ENCODE peak calls at places on chromosomes 11 and 22, in six cellular contexts. X is H1, M is cardiac muscle cell, R is PC-9, O is endodermal cell, I is psoas muscle. Z is an unnamed sample. For H3K4me1 and H3K9me3, the result is how much of the 10 kb centered on the place peaks cover.

GRCh38 chr11:65719887-65720236 is 736 bp downstream of the RNASEH2C start:
- DNase-seq in R (no peak), X (no peak), I (no peak), O (no peak), M (peak), Z (no peak)

GRCh38 chr11:46976182-46976854 is 39.8 kb downstream of the CSTPP1 start:
- DNase-seq in M (no peak), X (no peak), I (no peak), O (no peak), R (no peak), Z (no peak)

GRCh38 chr11:1623716-1624115 is 1.8 kb upstream of the KRTAP5-4 start:
- DNase-seq in O (peak), R (no peak), M (no peak), I (peak), X (no peak), Z (no peak)

GRCh38 chr22:21626735-21627469 is 2.9 kb downstream of the YDJC start:
- DNase-seq in O (no peak), I (no peak), X (no peak), R (no peak), M (no peak), Z (no peak)

GRCh38 chr11:126992804-126993111 is 7.8 kb downstream of the KIRREL3 start:
- DNase-seq in R (no peak), O (no peak), M (peak), I (no peak), X (no peak), Z (no peak)

GRCh38 chr11:31397239-31397834 is 27.7 kb downstream of the DNAJC24 start:
- DNase-seq in M (peak), R (no peak), I (no peak), X (no peak), O (no peak), Z (no peak)

GRCh38 chr11:99952816-99953215 is 734.3 kb upstream of the ARHGAP42 start:
- DNase-seq in I (no peak), R (no peak), M (peak), X (no peak), O (no peak), Z (no peak)

GRCh38 chr11:112656772-112657428 is 304.3 kb upstream of the NCAM1 start:
- DNase-seq in I (peak), R (no peak), M (peak), O (no peak), X (no peak), Z (no peak)

GRCh38 chr22:44142421-44143116 is 38.2 kb upstream of the PARVG start:
- DNase-seq in I (no peak), O (no peak), X (no peak), R (no peak), M (no peak), Z (no peak)

GRCh38 chr22:35330258-35330861 is 30.7 kb downstream of the TOM1 start:
- DNase-seq in X (no peak), M (peak), O (no peak), I (peak), R (no peak), Z (no peak)

GRCh38 chr22:17913705-17914282 is 110.6 kb downstream of the MICAL3 start:
- DNase-seq in O (no peak), M (no peak), R (no peak), X (no peak), I (no peak), Z (no peak)

GRCh38 chr11:130159657-130160459 is at the start of gene ST14:
- DNase-seq in O (peak), I (no peak), R (peak), M (no peak), X (peak), Z (no peak)

GRCh38 chr22:39266398-39267030 is 21.7 kb upstream of the PDGFB start:
- DNase-seq in O (no peak), M (peak), X (no peak), R (peak), I (no peak), Z (no peak)

GRCh38 chr11:12815931-12816494 is 141.8 kb downstream of the TEAD1 start:
- DNase-seq in O (no peak), I (no peak), R (no peak), X (no peak), M (no peak), Z (no peak)

GRCh38 chr11:79564288-79564925 is 123.6 kb upstream of the TENM4 start:
- DNase-seq in I (no peak), M (no peak), O (no peak), R (no peak), X (no peak), Z (no peak)

GRCh38 chr11:122645847-122646246 is 9.7 kb upstream of the UBASH3B start:
- DNase-seq in O (no peak), X (no peak), R (no peak), I (no peak), M (no peak), Z (no peak)

GRCh38 chr11:9639985-9640384 is 23.9 kb upstream of the SWAP70 start:
- DNase-seq in R (no peak), M (peak), O (peak), X (no peak), I (no peak), Z (no peak)

GRCh38 chr11:57310630-57311086 is 14.1 kb downstream of the TNKS1BP1 start:
- DNase-seq in O (no peak), R (no peak), M (peak), I (no peak), X (no peak), Z (no peak)

GRCh38 chr11:96338910-96339703 is 3.9 kb downstream of the MAML2 start:
- DNase-seq in M (peak), O (peak), R (no peak), I (peak), X (no peak), Z (no peak)

GRCh38 chr11:117183724-117184349 is 5.3 kb downstream of the SIDT2 start:
- DNase-seq in O (peak), X (no peak), M (no peak), R (no peak), I (peak), Z (no peak)

GRCh38 chr22:42933783-42934144 is 76.7 kb upstream of the ARFGAP3 start:
- DNase-seq in M (peak), X (no peak), R (no peak), O (no peak), I (no peak), Z (no peak)

GRCh38 chr11:81030186-81030585 is 1589.4 kb upstream of the TENM4 start:
- DNase-seq in I (no peak), X (no peak), M (no peak), R (no peak), O (no peak), Z (no peak)

GRCh38 chr22:39132871-39133524 is 19.5 kb downstream of the CBX7 start:
- DNase-seq in R (no peak), X (no peak), I (peak), M (no peak), O (peak), Z (no peak)

GRCh38 chr22:46813816-46814597 is 51.6 kb downstream of the TBC1D22A start:
- DNase-seq in M (peak), R (no peak), I (no peak), O (no peak), X (peak), Z (no peak)

GRCh38 chr11:17439316-17439782 is 37.3 kb downstream of the ABCC8 start:
- DNase-seq in R (no peak), X (no peak), I (no peak), O (peak), M (no peak), Z (peak)

GRCh38 chr22:44916281-44917231 is 93.2 kb downstream of the PHF21B start:
- DNase-seq in R (no peak), O (peak), M (no peak), X (no peak), I (no peak), Z (no peak)

GRCh38 chr11:93727985-93728791 is 13.1 kb downstream of the TAF1D start:
- DNase-seq in M (no peak), X (no peak), I (no peak), O (no peak), R (no peak), Z (no peak)

GRCh38 chr11:117618956-117619355 is 178.1 kb downstream of the DSCAML1 start:
- DNase-seq in M (peak), X (peak), R (no peak), O (peak), I (no peak), Z (no peak)

GRCh38 chr11:16252373-16252772 is 104.0 kb downstream of the SOX6 start:
- DNase-seq in O (peak), I (no peak), M (peak), R (no peak), X (no peak), Z (no peak)

GRCh38 chr11:134532921-134533421 is 120.9 kb upstream of the B3GAT1 start:
- DNase-seq in R (no peak), X (peak), I (peak), M (no peak), O (peak), Z (no peak)

GRCh38 chr11:6602096-6602940 is 1.1 kb downstream of the RRP8 start:
- DNase-seq in X (peak), I (no peak), M (no peak), R (no peak), O (peak), Z (no peak)

GRCh38 chr11:79232346-79232745 is 208.5 kb downstream of the TENM4 start:
- DNase-seq in O (no peak), I (no peak), R (no peak), M (peak), X (no peak), Z (no peak)

GRCh38 chr22:45742866-45743450 is 71.3 kb downstream of the ATXN10 start:
- DNase-seq in X (no peak), O (no peak), M (peak), R (peak), I (peak), Z (no peak)

GRCh38 chr22:28935140-28935539 is 51.8 kb downstream of the ZNRF3 start:
- DNase-seq in M (no peak), X (no peak), I (no peak), R (no peak), O (no peak), Z (no peak)
- H3K4me1 ChIP-seq in M (half or more), X (under half), I (under half), R (under half), O (under half), Z (under half)

GRCh38 chr11:70829160-70829899 is 423.0 kb downstream of the SHANK2 start:
- DNase-seq in O (no peak), I (no peak), R (no peak), M (no peak), X (no peak), Z (no peak)

GRCh38 chr11:70826541-70826943 is 425.8 kb downstream of the SHANK2 start:
- DNase-seq in M (peak), R (no peak), I (no peak), O (peak), X (peak), Z (no peak)

GRCh38 chr11:70825893-70826540 is 426.4 kb downstream of the SHANK2 start:
- DNase-seq in X (no peak), R (no peak), M (no peak), O (no peak), I (no peak), Z (no peak)

GRCh38 chr11:70826950-70827349 is 425.4 kb downstream of the SHANK2 start:
- DNase-seq in I (no peak), O (no peak), M (peak), X (no peak), R (no peak), Z (no peak)

GRCh38 chr11:70828498-70829159 is 423.7 kb downstream of the SHANK2 start:
- DNase-seq in I (no peak), R (no peak), M (no peak), O (no peak), X (no peak), Z (no peak)
- H3K9me3 ChIP-seq in I (under half), R (under half), M (under half), O (under half), X (under half), Z (under half)

DNA sequence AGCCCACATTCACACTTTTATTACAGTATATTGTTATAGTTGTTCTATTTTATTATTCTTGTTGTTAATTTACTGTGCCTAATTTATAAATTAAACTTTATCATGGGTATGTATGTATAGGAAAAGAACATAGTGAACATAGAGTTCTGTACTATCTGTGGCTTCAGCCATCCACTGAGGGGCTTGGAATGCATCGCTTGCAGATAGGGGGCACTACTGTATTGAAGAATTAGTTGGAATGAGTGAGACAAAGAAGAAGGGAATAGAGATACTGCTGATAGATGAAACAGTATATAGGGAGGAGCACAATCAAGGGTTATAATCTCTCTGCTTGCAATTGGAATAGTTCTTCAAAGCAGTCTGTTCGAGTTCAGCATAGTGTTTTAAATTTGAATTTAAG is 432.2 kb downstream of the RAB38 start:
- DNase-seq in M (no peak), I (no peak), O (peak), R (no peak), X (no peak), Z (no peak)
- TF ChIP-seq CTCF in M (no peak), I (peak), O (peak), R (no peak), X (no peak), Z (no peak)

GRCh38 chr11:63855975-63856374 is 17.1 kb downstream of the MARK2 start:
- DNase-seq in O (no peak), I (no peak), M (no peak), R (no peak), X (no peak), Z (no peak)
- H3K4me1 ChIP-seq in O (under half), I (under half), M (under half), R (under half), X (under half), Z (under half)

DNA sequence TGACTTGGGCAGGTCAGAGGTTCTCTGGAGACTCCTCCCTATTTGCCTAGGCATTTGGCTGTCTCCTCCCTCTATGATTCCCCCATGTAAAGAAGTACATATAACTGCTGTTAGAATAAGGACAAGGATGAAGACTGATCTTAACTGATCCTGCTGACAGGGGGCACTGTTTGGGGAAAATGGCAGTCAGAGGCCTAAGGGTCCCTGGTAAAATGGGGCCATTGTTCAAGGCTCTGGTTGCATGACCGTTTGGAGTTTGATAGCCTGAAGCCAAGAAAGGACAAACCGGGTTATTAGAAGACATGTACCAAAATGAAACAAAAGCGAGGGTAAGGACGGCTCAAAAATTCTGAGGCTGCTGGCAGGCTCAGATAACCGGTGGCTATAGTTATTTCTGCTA is 712.2 kb downstream of the NTM start:
- DNase-seq in I (no peak), M (no peak), O (no peak), R (no peak), X (no peak), Z (no peak)
- H3K9me3 ChIP-seq in I (under half), M (under half), O (under half), R (under half), X (under half), Z (under half)

DNA sequence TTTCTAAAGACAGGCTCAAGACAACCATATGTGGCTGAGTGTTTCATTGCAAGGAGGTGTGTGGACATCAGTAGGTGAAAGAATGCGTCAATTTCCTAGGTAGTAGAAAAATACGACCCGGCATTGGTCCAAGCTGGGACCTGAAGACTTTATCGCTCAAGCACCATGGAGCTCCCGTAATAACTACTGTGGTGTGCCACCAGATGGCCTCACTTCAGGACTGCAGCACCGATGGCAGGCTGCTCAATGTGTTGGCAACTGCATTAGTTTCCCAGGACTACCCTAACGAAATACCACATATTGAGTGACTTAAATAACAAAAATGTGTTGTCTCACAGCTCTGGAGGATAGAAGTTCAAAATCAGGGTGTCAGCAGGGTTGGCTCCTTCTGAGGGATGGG is 72.4 kb upstream of the FAT3 start:
- DNase-seq in O (peak), M (no peak), I (no peak), R (no peak), X (no peak), Z (no peak)
- TF ChIP-seq CTCF in O (peak), M (no peak), I (no peak), R (no peak), X (peak), Z (peak)

DNA sequence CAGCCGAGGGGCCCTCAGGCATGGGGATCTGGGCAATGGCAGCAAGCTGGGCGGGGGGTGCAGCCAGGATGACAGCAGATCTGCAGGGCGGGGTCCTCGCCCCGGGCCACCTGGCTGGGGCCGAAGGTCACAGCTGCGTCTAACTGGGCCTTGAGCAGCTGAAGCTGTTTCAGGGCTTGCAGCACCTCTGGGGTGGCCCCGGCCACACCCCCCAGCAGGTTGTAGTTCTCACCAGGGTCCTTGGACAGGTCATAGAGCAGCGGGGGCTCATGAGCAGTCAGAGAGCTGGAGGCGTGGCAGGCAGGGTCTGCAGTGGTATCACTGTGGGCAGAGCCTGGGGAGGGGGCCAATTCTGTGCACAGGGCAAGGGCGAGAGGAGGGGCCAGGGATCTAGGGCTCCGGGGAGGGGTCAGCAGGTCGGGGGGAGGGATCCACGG is 2.8 kb downstream of the ARSA start:
- DNase-seq in I (peak), O (no peak), X (no peak), R (no peak), M (no peak), Z (no peak)
- H3K4me1 ChIP-seq in I (under half), O (under half), X (under half), R (under half), M (under half), Z (under half)

DNA sequence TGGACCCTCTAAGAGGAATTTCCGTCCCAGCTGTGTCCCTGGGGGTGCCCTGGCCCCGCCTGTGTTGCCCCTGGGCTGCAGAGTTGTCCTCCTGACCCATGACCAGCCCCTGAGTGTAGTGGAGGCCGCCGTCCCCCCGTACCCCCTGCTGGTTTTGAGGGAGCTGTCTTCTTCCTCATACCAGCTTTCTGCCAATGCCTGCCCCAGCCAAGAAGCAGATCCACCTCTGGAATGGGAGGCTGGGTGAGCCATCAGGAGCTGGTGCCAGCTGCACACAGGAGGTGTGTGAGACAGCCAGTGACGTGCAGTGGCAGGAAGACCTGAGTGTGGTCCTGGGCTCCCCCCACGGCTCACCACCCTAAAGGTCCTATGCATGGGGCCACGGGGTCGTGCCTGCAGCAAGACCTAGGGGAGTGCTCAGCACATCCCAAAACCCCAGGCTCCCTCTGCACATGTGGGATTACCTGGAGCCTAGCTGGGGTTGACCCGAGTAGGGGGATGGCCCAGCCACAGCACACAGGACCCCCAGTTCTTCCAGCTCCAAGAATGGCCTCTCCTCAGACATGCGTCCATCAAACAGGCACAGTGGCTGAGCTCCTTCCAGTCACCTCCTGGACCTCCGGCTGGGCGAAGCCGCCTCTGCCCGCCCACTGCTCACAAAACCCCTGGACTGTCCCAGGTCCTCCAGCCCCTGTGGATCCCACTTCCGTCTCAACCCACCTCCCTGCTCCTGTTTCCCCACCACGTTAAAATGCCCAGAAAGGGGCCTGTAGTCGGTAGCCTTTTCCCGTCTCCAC is 647.6 kb downstream of the BRD1 start:
- DNase-seq in I (peak), R (no peak), O (no peak), M (no peak), X (no peak), Z (no peak)
- H3K9me3 ChIP-seq in I (under half), R (under half), O (under half), M (under half), X (under half), Z (under half)